ENCODE peak calls at places on chromosomes 12 and 14, in six cellular contexts. X, H, D, F, G and S are unnamed samples.

GRCh38 chr14:104217486-104218360 is 79.3 kb downstream of the KIF26A start:
- DNase-seq in X (no peak), H (no peak), D (no peak), F (no peak), G (no peak), S (no peak)

GRCh38 chr12:116397148-116397547 is 119.7 kb upstream of the MED13L start:
- DNase-seq in X (no peak), H (no peak), D (peak), F (no peak), G (peak), S (peak)

GRCh38 chr14:103854822-103855733 is 7.7 kb upstream of the PPP1R13B start:
- DNase-seq in X (peak), H (peak), D (no peak), F (no peak), G (no peak), S (no peak)

GRCh38 chr14:64113279-64113678 is 180.9 kb downstream of the ESR2 start:
- DNase-seq in X (peak), H (peak), D (no peak), F (no peak), G (no peak), S (no peak)

GRCh38 chr12:101021911-101022388 is 188.1 kb downstream of the SLC5A8 start:
- DNase-seq in X (no peak), H (no peak), D (peak), F (peak), G (peak), S (peak)

GRCh38 chr12:11727133-11727664 is 77.7 kb downstream of the ETV6 start:
- DNase-seq in X (no peak), H (no peak), D (no peak), F (no peak), G (no peak), S (no peak)

GRCh38 chr14:86038401-86038985 is 508.5 kb downstream of the FLRT2 start:
- DNase-seq in X (peak), H (peak), D (peak), F (peak), G (peak), S (peak)

GRCh38 chr14:89628521-89628920 is 211.5 kb upstream of the FOXN3 start:
- DNase-seq in X (no peak), H (no peak), D (peak), F (no peak), G (no peak), S (no peak)

GRCh38 chr12:49871263-49871561 is 28.3 kb upstream of the BCDIN3D start:
- DNase-seq in X (no peak), H (no peak), D (no peak), F (no peak), G (no peak), S (no peak)

GRCh38 chr12:6374028-6374780 is 1.2 kb downstream of the SCNN1A start:
- DNase-seq in X (peak), H (no peak), D (no peak), F (no peak), G (no peak), S (no peak)

DNA sequence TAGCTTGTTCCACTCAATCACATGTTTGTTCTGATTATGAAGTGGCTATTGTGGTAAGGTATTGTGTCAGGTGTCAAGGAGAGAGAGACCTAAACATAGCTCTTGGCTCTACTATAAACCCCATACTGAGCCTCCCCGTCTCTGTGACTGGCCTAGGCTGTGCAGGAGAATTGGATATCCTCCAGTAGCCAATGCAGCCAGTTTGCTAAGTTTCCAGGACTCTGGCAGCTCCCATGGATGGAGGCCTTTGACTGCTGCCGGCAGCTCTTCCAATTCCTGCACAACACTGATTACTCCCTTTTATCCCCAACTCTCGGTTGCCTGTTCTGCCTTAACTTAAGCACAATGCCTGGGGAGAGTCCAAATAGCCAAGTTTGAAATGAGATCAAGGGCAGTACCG is 59.3 kb downstream of the ABCC9 start:
- DNase-seq in X (no peak), H (peak), D (no peak), F (no peak), G (no peak), S (no peak)
- H3K27ac ChIP-seq in X (peak), H (peak), D (no peak), F (no peak), G (no peak), S (no peak)

DNA sequence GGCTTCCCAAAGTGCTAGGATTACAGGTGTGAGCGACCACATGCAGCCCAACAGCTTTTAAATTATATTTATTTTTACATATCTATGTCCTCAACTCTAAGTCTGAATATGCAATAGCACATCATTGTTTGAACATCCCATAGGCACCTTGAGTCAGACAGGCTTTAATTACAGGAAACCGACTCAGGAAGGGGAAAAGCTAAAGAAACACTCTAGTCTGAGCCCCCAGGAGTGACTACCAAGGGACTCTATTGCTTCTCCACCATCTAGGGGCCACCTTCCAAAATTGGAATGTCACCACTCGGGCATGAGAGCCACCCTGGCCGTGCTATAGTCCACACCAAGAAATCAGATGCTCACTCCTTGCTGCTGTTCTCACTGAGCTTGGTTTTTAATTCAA is 14.0 kb upstream of the MFAP5 start:
- DNase-seq in X (no peak), H (no peak), D (peak), F (no peak), G (no peak), S (no peak)
- H3K27ac ChIP-seq in X (no peak), H (no peak), D (no peak), F (no peak), G (no peak), S (no peak)

DNA sequence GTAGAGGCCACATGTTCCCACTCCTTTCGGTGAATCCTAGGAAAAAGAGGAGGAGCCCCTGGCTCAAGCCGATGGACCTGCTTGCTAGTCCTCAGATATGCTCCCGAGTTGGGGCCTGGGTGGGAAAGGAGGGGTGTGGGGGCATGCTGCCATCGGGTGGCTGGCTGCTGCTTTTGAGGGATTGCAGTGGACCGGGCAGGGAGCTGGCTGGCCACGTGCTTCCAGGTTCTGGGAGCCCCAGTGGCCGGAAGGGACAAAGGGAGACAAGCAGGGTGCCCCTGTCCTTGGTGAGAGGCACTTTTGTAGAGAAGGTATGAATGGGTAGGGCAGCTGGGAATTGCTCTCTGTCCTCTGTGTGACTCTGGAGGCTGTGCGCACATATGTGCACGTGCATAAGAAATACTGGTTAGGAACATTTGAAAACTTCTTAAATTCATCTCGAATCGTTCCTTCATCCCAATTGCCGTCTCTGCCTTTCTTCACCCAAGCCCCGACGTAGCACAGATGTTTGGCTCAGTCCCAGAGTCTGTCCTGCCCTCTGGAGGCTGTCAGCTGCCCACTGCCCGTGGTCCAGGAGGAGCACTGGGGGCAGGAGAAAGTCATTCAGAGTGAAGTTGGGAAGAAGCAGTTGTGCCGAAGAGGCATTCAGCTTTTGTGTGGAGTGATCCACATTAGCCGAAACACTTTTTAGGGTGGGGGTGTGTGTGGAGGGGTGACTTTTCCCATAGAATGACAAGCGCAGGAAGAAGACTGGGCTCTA is 124.7 kb downstream of the TSPAN9 start:
- DNase-seq in X (no peak), H (peak), D (no peak), F (no peak), G (no peak), S (no peak)
- H3K27ac ChIP-seq in X (no peak), H (peak), D (no peak), F (no peak), G (no peak), S (no peak)

GRCh38 chr12:53752651-53753050 is 872 bp upstream of the CISTR start:
- DNase-seq in X (no peak), H (no peak), D (no peak), F (no peak), G (no peak), S (no peak)
- H3K27ac ChIP-seq in X (no peak), H (no peak), D (no peak), F (no peak), G (no peak), S (no peak)

GRCh38 chr12:34354239-34355200 is 332.2 kb downstream of the ALG10 start:
- DNase-seq in X (no peak), H (no peak), D (no peak), F (no peak), G (no peak), S (no peak)

GRCh38 chr12:34358198-34358597 is 335.9 kb downstream of the ALG10 start:
- DNase-seq in X (no peak), H (no peak), D (no peak), F (no peak), G (no peak), S (no peak)

GRCh38 chr12:34361721-34362316 is 339.5 kb downstream of the ALG10 start:
- DNase-seq in X (no peak), H (no peak), D (no peak), F (no peak), G (no peak), S (no peak)

GRCh38 chr12:34356233-34356987 is 334.1 kb downstream of the ALG10 start:
- DNase-seq in X (no peak), H (no peak), D (no peak), F (no peak), G (no peak), S (no peak)

DNA sequence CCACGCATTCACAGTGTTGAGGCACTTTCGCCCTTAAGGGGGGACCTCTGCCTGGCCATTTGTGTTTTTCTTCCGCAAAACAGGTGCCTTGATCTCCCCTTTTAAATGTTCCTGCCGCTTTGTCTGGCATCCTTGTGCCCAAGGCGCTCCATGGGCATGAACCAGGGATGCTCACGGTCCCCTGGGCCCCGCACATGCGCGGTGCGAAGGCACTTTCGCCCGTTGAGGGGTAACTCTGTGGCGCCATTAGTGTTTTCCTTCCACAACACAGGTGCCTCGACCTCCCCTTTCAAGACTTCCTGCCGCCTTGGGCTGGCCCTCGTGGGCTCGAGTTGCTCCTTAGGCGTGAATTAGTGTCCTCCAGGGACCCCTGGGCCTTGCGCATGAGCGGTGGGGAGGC is 335.5 kb downstream of the ALG10 start:
- DNase-seq in X (no peak), H (no peak), D (no peak), F (no peak), G (no peak), S (no peak)
- H3K27ac ChIP-seq in X (no peak), H (no peak), D (no peak), F (no peak), G (no peak), S (no peak)

DNA sequence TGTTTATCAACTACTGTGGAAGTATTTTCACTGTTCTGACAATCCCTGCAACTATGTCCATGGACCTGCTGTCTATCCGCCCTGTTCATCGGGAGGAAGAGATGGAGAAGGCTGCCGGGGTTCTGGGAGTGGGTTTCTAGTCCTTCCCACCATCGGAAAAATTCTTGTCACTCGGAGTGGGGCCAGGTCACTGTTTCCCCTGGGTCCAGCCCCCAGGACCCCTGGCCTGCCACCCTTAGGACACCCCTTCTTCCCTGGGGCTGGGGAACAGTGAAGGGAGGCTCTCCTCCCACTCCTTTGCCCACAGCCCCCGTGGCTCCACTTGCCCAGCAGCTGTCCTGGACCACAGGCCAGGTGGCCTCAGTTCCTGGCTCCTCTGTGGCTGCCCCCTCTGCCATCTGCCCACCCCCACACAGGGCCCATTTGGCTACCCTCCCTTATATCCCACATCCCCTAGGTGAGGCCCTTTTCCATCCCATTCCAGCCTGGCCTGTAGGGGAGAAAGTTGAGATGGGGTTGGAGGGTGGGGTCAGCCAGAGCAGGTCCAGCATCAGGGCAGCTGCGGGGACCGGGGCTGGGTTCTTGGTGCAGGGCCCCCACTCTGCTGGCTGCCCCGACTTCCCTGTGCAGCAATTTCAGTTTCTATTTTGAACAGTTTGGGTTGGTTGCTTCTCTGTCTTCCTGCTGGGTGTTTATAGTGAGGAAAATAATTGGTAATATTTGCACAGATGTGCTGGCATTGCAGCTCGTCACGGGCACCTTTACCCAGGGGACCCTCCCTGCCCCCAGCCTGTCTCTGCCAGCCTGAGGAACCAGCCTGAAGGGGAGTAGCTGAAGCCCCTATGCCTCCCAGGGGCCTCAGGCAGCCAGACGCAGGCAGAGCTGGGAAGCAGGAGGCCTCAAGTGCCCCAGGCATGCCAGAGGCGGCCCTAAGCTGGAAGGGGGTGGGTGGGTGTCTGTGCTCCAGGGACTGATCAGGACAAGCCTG is 23.5 kb downstream of the SYNDIG1L start:
- DNase-seq in X (no peak), H (no peak), D (no peak), F (no peak), G (no peak), S (no peak)
- H3K27ac ChIP-seq in X (no peak), H (no peak), D (no peak), F (no peak), G (no peak), S (no peak)